ENCODE peak calls at places on chromosomes 2 and 18, in five cellular contexts. One of them, this sample, is unnamed.

GRCh38 chr18:43662657-43663056 is 385.4 kb upstream of the SYT4 start:
- DNase-seq in NCI-H2029 treated with DMSO at 0.1 percent for 48 hours: no peak
- DNase-seq in AG04449: peak; percentile 78
- DNase-seq in activated CD4-positive, alpha-beta memory T cell treated with anti-CD3 and anti-CD28 coated beads, Interleukin-2, amount 10 ng/mL, durations not matched to agents 7 days and 5 days: no peak
- DNase-seq in naive thymus-derived CD4-positive, alpha-beta T cell: no peak
- DNase-seq in this sample: no peak

GRCh38 chr2:207385903-207386302 is 143.9 kb upstream of the CREB1 start:
- DNase-seq in AG04449: no peak
- DNase-seq in naive thymus-derived CD4-positive, alpha-beta T cell: no peak
- DNase-seq in NCI-H2029 treated with DMSO at 0.1 percent for 48 hours: no peak
- DNase-seq in activated CD4-positive, alpha-beta memory T cell treated with anti-CD3 and anti-CD28 coated beads, Interleukin-2, amount 10 ng/mL, durations not matched to agents 7 days and 5 days: no peak
- DNase-seq in this sample: no peak

GRCh38 chr18:67199993-67200617 is 316.4 kb downstream of the DSEL start:
- DNase-seq in NCI-H2029 treated with DMSO at 0.1 percent for 48 hours: no peak
- DNase-seq in AG04449: peak; percentile 19
- DNase-seq in activated CD4-positive, alpha-beta memory T cell treated with anti-CD3 and anti-CD28 coated beads, Interleukin-2, amount 10 ng/mL, durations not matched to agents 7 days and 5 days: no peak
- DNase-seq in naive thymus-derived CD4-positive, alpha-beta T cell: no peak
- DNase-seq in this sample: no peak

GRCh38 chr18:57737661-57738060 is 65.5 kb downstream of the ATP8B1 start:
- DNase-seq in naive thymus-derived CD4-positive, alpha-beta T cell: no peak
- DNase-seq in AG04449: peak; percentile 95
- DNase-seq in NCI-H2029 treated with DMSO at 0.1 percent for 48 hours: no peak
- DNase-seq in activated CD4-positive, alpha-beta memory T cell treated with anti-CD3 and anti-CD28 coated beads, Interleukin-2, amount 10 ng/mL, durations not matched to agents 7 days and 5 days: no peak
- DNase-seq in this sample: no peak

GRCh38 chr2:229795058-229795457 is 80.7 kb upstream of the DNER start:
- DNase-seq in activated CD4-positive, alpha-beta memory T cell treated with anti-CD3 and anti-CD28 coated beads, Interleukin-2, amount 10 ng/mL, durations not matched to agents 7 days and 5 days: no peak
- DNase-seq in naive thymus-derived CD4-positive, alpha-beta T cell: no peak
- DNase-seq in NCI-H2029 treated with DMSO at 0.1 percent for 48 hours: no peak
- DNase-seq in AG04449: no peak
- DNase-seq in this sample: no peak

GRCh38 chr2:66236816-66237469 is 198.0 kb upstream of the MEIS1 start:
- DNase-seq in NCI-H2029 treated with DMSO at 0.1 percent for 48 hours: no peak
- DNase-seq in naive thymus-derived CD4-positive, alpha-beta T cell: no peak
- DNase-seq in AG04449: no peak
- DNase-seq in activated CD4-positive, alpha-beta memory T cell treated with anti-CD3 and anti-CD28 coated beads, Interleukin-2, amount 10 ng/mL, durations not matched to agents 7 days and 5 days: no peak
- DNase-seq in this sample: no peak

GRCh38 chr18:52402814-52403213 is 62.8 kb downstream of the DCC start:
- DNase-seq in activated CD4-positive, alpha-beta memory T cell treated with anti-CD3 and anti-CD28 coated beads, Interleukin-2, amount 10 ng/mL, durations not matched to agents 7 days and 5 days: no peak
- DNase-seq in AG04449: no peak
- DNase-seq in naive thymus-derived CD4-positive, alpha-beta T cell: no peak
- DNase-seq in NCI-H2029 treated with DMSO at 0.1 percent for 48 hours: no peak
- DNase-seq in this sample: no peak

GRCh38 chr2:205734436-205734835 is 52.1 kb downstream of the NRP2 start:
- DNase-seq in naive thymus-derived CD4-positive, alpha-beta T cell: no peak
- DNase-seq in NCI-H2029 treated with DMSO at 0.1 percent for 48 hours: no peak
- DNase-seq in AG04449: peak; percentile 60
- DNase-seq in activated CD4-positive, alpha-beta memory T cell treated with anti-CD3 and anti-CD28 coated beads, Interleukin-2, amount 10 ng/mL, durations not matched to agents 7 days and 5 days: no peak
- DNase-seq in this sample: no peak

GRCh38 chr2:72089028-72089427 is 58.6 kb downstream of the CYP26B1 start:
- DNase-seq in AG04449: no peak
- DNase-seq in naive thymus-derived CD4-positive, alpha-beta T cell: no peak
- DNase-seq in activated CD4-positive, alpha-beta memory T cell treated with anti-CD3 and anti-CD28 coated beads, Interleukin-2, amount 10 ng/mL, durations not matched to agents 7 days and 5 days: no peak
- DNase-seq in NCI-H2029 treated with DMSO at 0.1 percent for 48 hours: no peak
- DNase-seq in this sample: no peak

GRCh38 chr2:149329470-149330126 is 789 bp upstream of the LYPD6 start:
- DNase-seq in naive thymus-derived CD4-positive, alpha-beta T cell: no peak
- DNase-seq in AG04449: no peak
- DNase-seq in activated CD4-positive, alpha-beta memory T cell treated with anti-CD3 and anti-CD28 coated beads, Interleukin-2, amount 10 ng/mL, durations not matched to agents 7 days and 5 days: no peak
- DNase-seq in NCI-H2029 treated with DMSO at 0.1 percent for 48 hours: peak; percentile 75
- DNase-seq in this sample: no peak

GRCh38 chr2:44579837-44580230 is 218.1 kb downstream of the CAMKMT start:
- DNase-seq in naive thymus-derived CD4-positive, alpha-beta T cell: no peak
- DNase-seq in AG04449: no peak
- DNase-seq in activated CD4-positive, alpha-beta memory T cell treated with anti-CD3 and anti-CD28 coated beads, Interleukin-2, amount 10 ng/mL, durations not matched to agents 7 days and 5 days: no peak
- DNase-seq in NCI-H2029 treated with DMSO at 0.1 percent for 48 hours: no peak
- DNase-seq in this sample: no peak

GRCh38 chr2:128628206-128628605 is 309.5 kb upstream of the HS6ST1 start:
- DNase-seq in NCI-H2029 treated with DMSO at 0.1 percent for 48 hours: no peak
- DNase-seq in AG04449: no peak
- DNase-seq in naive thymus-derived CD4-positive, alpha-beta T cell: no peak
- DNase-seq in activated CD4-positive, alpha-beta memory T cell treated with anti-CD3 and anti-CD28 coated beads, Interleukin-2, amount 10 ng/mL, durations not matched to agents 7 days and 5 days: no peak
- DNase-seq in this sample: no peak

GRCh38 chr2:236454076-236454475 is 115.5 kb upstream of the ACKR3 start:
- DNase-seq in naive thymus-derived CD4-positive, alpha-beta T cell: no peak
- DNase-seq in activated CD4-positive, alpha-beta memory T cell treated with anti-CD3 and anti-CD28 coated beads, Interleukin-2, amount 10 ng/mL, durations not matched to agents 7 days and 5 days: no peak
- DNase-seq in NCI-H2029 treated with DMSO at 0.1 percent for 48 hours: no peak
- DNase-seq in AG04449: no peak
- DNase-seq in this sample: no peak

GRCh38 chr2:68319397-68320117 is at the start of gene CNRIP1:
- DNase-seq in AG04449: no peak
- DNase-seq in activated CD4-positive, alpha-beta memory T cell treated with anti-CD3 and anti-CD28 coated beads, Interleukin-2, amount 10 ng/mL, durations not matched to agents 7 days and 5 days: no peak
- DNase-seq in NCI-H2029 treated with DMSO at 0.1 percent for 48 hours: no peak
- DNase-seq in naive thymus-derived CD4-positive, alpha-beta T cell: no peak
- DNase-seq in this sample: no peak

GRCh38 chr2:197130318-197130717 is 180.3 kb downstream of the ANKRD44 start:
- DNase-seq in activated CD4-positive, alpha-beta memory T cell treated with anti-CD3 and anti-CD28 coated beads, Interleukin-2, amount 10 ng/mL, durations not matched to agents 7 days and 5 days: no peak
- DNase-seq in AG04449: no peak
- DNase-seq in NCI-H2029 treated with DMSO at 0.1 percent for 48 hours: no peak
- DNase-seq in naive thymus-derived CD4-positive, alpha-beta T cell: no peak
- DNase-seq in this sample: peak; percentile 54

GRCh38 chr18:34122724-34123334 is 101.9 kb downstream of the NOL4 start:
- DNase-seq in activated CD4-positive, alpha-beta memory T cell treated with anti-CD3 and anti-CD28 coated beads, Interleukin-2, amount 10 ng/mL, durations not matched to agents 7 days and 5 days: no peak
- DNase-seq in AG04449: no peak
- DNase-seq in NCI-H2029 treated with DMSO at 0.1 percent for 48 hours: peak; percentile 53
- DNase-seq in naive thymus-derived CD4-positive, alpha-beta T cell: no peak
- DNase-seq in this sample: peak; percentile 25

GRCh38 chr2:10548626-10549025 is 100.5 kb upstream of the ODC1 start:
- DNase-seq in AG04449: no peak
- DNase-seq in activated CD4-positive, alpha-beta memory T cell treated with anti-CD3 and anti-CD28 coated beads, Interleukin-2, amount 10 ng/mL, durations not matched to agents 7 days and 5 days: no peak
- DNase-seq in naive thymus-derived CD4-positive, alpha-beta T cell: no peak
- DNase-seq in NCI-H2029 treated with DMSO at 0.1 percent for 48 hours: no peak
- DNase-seq in this sample: no peak

GRCh38 chr18:22278798-22279197 is 109.4 kb downstream of the GATA6 start:
- DNase-seq in naive thymus-derived CD4-positive, alpha-beta T cell: no peak
- DNase-seq in AG04449: no peak
- DNase-seq in activated CD4-positive, alpha-beta memory T cell treated with anti-CD3 and anti-CD28 coated beads, Interleukin-2, amount 10 ng/mL, durations not matched to agents 7 days and 5 days: no peak
- DNase-seq in NCI-H2029 treated with DMSO at 0.1 percent for 48 hours: no peak
- DNase-seq in this sample: no peak

GRCh38 chr2:218883491-218884490 is 3.1 kb downstream of the WNT10A start:
- DNase-seq in naive thymus-derived CD4-positive, alpha-beta T cell: no peak
- DNase-seq in NCI-H2029 treated with DMSO at 0.1 percent for 48 hours: no peak
- DNase-seq in AG04449: no peak
- DNase-seq in activated CD4-positive, alpha-beta memory T cell treated with anti-CD3 and anti-CD28 coated beads, Interleukin-2, amount 10 ng/mL, durations not matched to agents 7 days and 5 days: no peak
- DNase-seq in this sample: no peak

GRCh38 chr2:83162421-83162820 is 1296.7 kb downstream of the SUCLG1 start:
- DNase-seq in NCI-H2029 treated with DMSO at 0.1 percent for 48 hours: no peak
- DNase-seq in AG04449: no peak
- DNase-seq in activated CD4-positive, alpha-beta memory T cell treated with anti-CD3 and anti-CD28 coated beads, Interleukin-2, amount 10 ng/mL, durations not matched to agents 7 days and 5 days: no peak
- DNase-seq in naive thymus-derived CD4-positive, alpha-beta T cell: no peak
- DNase-seq in this sample: no peak

GRCh38 chr2:233409286-233409991 is 55.1 kb downstream of the DGKD start:
- DNase-seq in NCI-H2029 treated with DMSO at 0.1 percent for 48 hours: no peak
- DNase-seq in activated CD4-positive, alpha-beta memory T cell treated with anti-CD3 and anti-CD28 coated beads, Interleukin-2, amount 10 ng/mL, durations not matched to agents 7 days and 5 days: peak; percentile 41
- DNase-seq in naive thymus-derived CD4-positive, alpha-beta T cell: no peak
- DNase-seq in AG04449: no peak
- DNase-seq in this sample: peak; percentile 62

GRCh38 chr2:127158614-127159290 is 51.8 kb upstream of the BIN1 start:
- DNase-seq in NCI-H2029 treated with DMSO at 0.1 percent for 48 hours: no peak
- DNase-seq in naive thymus-derived CD4-positive, alpha-beta T cell: no peak
- DNase-seq in activated CD4-positive, alpha-beta memory T cell treated with anti-CD3 and anti-CD28 coated beads, Interleukin-2, amount 10 ng/mL, durations not matched to agents 7 days and 5 days: no peak
- DNase-seq in AG04449: no peak
- DNase-seq in this sample: no peak

GRCh38 chr2:212157011-212157410 is 381.6 kb downstream of the ERBB4 start:
- DNase-seq in NCI-H2029 treated with DMSO at 0.1 percent for 48 hours: no peak
- DNase-seq in activated CD4-positive, alpha-beta memory T cell treated with anti-CD3 and anti-CD28 coated beads, Interleukin-2, amount 10 ng/mL, durations not matched to agents 7 days and 5 days: no peak
- DNase-seq in AG04449: no peak
- DNase-seq in naive thymus-derived CD4-positive, alpha-beta T cell: no peak
- DNase-seq in this sample: no peak

GRCh38 chr2:36489296-36489695 is 108.7 kb downstream of the FEZ2 start:
- DNase-seq in activated CD4-positive, alpha-beta memory T cell treated with anti-CD3 and anti-CD28 coated beads, Interleukin-2, amount 10 ng/mL, durations not matched to agents 7 days and 5 days: no peak
- DNase-seq in NCI-H2029 treated with DMSO at 0.1 percent for 48 hours: no peak
- DNase-seq in AG04449: peak; percentile 61
- DNase-seq in naive thymus-derived CD4-positive, alpha-beta T cell: no peak
- DNase-seq in this sample: no peak

GRCh38 chr18:56038258-56039030 is 450.5 kb upstream of the TCF4 start:
- DNase-seq in activated CD4-positive, alpha-beta memory T cell treated with anti-CD3 and anti-CD28 coated beads, Interleukin-2, amount 10 ng/mL, durations not matched to agents 7 days and 5 days: no peak
- DNase-seq in AG04449: no peak
- DNase-seq in NCI-H2029 treated with DMSO at 0.1 percent for 48 hours: no peak
- DNase-seq in naive thymus-derived CD4-positive, alpha-beta T cell: no peak
- DNase-seq in this sample: no peak

GRCh38 chr2:202771741-202772470 is 99.7 kb downstream of the ICA1L start:
- DNase-seq in AG04449: no peak
- DNase-seq in activated CD4-positive, alpha-beta memory T cell treated with anti-CD3 and anti-CD28 coated beads, Interleukin-2, amount 10 ng/mL, durations not matched to agents 7 days and 5 days: no peak
- DNase-seq in NCI-H2029 treated with DMSO at 0.1 percent for 48 hours: no peak
- DNase-seq in naive thymus-derived CD4-positive, alpha-beta T cell: no peak
- DNase-seq in this sample: no peak

GRCh38 chr2:192535956-192536685 is 341.4 kb upstream of the TMEFF2 start:
- DNase-seq in NCI-H2029 treated with DMSO at 0.1 percent for 48 hours: no peak
- DNase-seq in AG04449: no peak
- DNase-seq in activated CD4-positive, alpha-beta memory T cell treated with anti-CD3 and anti-CD28 coated beads, Interleukin-2, amount 10 ng/mL, durations not matched to agents 7 days and 5 days: no peak
- DNase-seq in naive thymus-derived CD4-positive, alpha-beta T cell: no peak
- DNase-seq in this sample: no peak

GRCh38 chr2:151091583-151091982 is 170.1 kb downstream of the RBM43 start:
- DNase-seq in NCI-H2029 treated with DMSO at 0.1 percent for 48 hours: no peak
- DNase-seq in AG04449: no peak
- DNase-seq in activated CD4-positive, alpha-beta memory T cell treated with anti-CD3 and anti-CD28 coated beads, Interleukin-2, amount 10 ng/mL, durations not matched to agents 7 days and 5 days: no peak
- DNase-seq in naive thymus-derived CD4-positive, alpha-beta T cell: no peak
- DNase-seq in this sample: no peak

GRCh38 chr2:1088192-1088860 is 137.7 kb downstream of the SNTG2 start:
- DNase-seq in activated CD4-positive, alpha-beta memory T cell treated with anti-CD3 and anti-CD28 coated beads, Interleukin-2, amount 10 ng/mL, durations not matched to agents 7 days and 5 days: no peak
- DNase-seq in NCI-H2029 treated with DMSO at 0.1 percent for 48 hours: no peak
- DNase-seq in naive thymus-derived CD4-positive, alpha-beta T cell: no peak
- DNase-seq in AG04449: no peak
- DNase-seq in this sample: no peak

GRCh38 chr18:54411781-54412180 is 54.1 kb downstream of the C18orf54 start:
- DNase-seq in naive thymus-derived CD4-positive, alpha-beta T cell: no peak
- DNase-seq in AG04449: no peak
- DNase-seq in NCI-H2029 treated with DMSO at 0.1 percent for 48 hours: no peak
- DNase-seq in activated CD4-positive, alpha-beta memory T cell treated with anti-CD3 and anti-CD28 coated beads, Interleukin-2, amount 10 ng/mL, durations not matched to agents 7 days and 5 days: no peak
- DNase-seq in this sample: no peak

GRCh38 chr2:192328297-192328696 is 133.6 kb upstream of the TMEFF2 start:
- DNase-seq in naive thymus-derived CD4-positive, alpha-beta T cell: no peak
- DNase-seq in NCI-H2029 treated with DMSO at 0.1 percent for 48 hours: no peak
- DNase-seq in AG04449: no peak
- DNase-seq in activated CD4-positive, alpha-beta memory T cell treated with anti-CD3 and anti-CD28 coated beads, Interleukin-2, amount 10 ng/mL, durations not matched to agents 7 days and 5 days: no peak
- DNase-seq in this sample: no peak

GRCh38 chr2:111101592-111101991 is 19.1 kb upstream of the BCL2L11 start:
- DNase-seq in NCI-H2029 treated with DMSO at 0.1 percent for 48 hours: no peak
- DNase-seq in AG04449: no peak
- DNase-seq in activated CD4-positive, alpha-beta memory T cell treated with anti-CD3 and anti-CD28 coated beads, Interleukin-2, amount 10 ng/mL, durations not matched to agents 7 days and 5 days: no peak
- DNase-seq in naive thymus-derived CD4-positive, alpha-beta T cell: no peak
- DNase-seq in this sample: no peak

GRCh38 chr2:160399880-160400279 is 93.7 kb downstream of the RBMS1 start:
- DNase-seq in NCI-H2029 treated with DMSO at 0.1 percent for 48 hours: no peak
- DNase-seq in naive thymus-derived CD4-positive, alpha-beta T cell: no peak
- DNase-seq in AG04449: no peak
- DNase-seq in activated CD4-positive, alpha-beta memory T cell treated with anti-CD3 and anti-CD28 coated beads, Interleukin-2, amount 10 ng/mL, durations not matched to agents 7 days and 5 days: no peak
- DNase-seq in this sample: no peak